ENCODE peak calls at places on chromosome 12, in four cellular contexts. H, P, V and C are unnamed samples.

GRCh38 chr12:128267651-128268347 is 829 bp downstream of the TMEM132C start:
- DNase-seq in V (no peak), H (no peak), P (no peak), C (no peak)

GRCh38 chr12:67893003-67893402 is 96.2 kb upstream of the IFNG-AS1 start:
- DNase-seq in H (no peak), P (no peak), V (no peak), C (no peak)

GRCh38 chr12:123106640-123107359 is 44.1 kb downstream of the PITPNM2 start:
- DNase-seq in H (no peak), V (no peak), P (no peak), C (no peak)

GRCh38 chr12:108865169-108865568 is 7.8 kb upstream of the SSH1 start:
- DNase-seq in V (no peak), P (no peak), H (no peak), C (no peak)

GRCh38 chr12:132300789-132301722 is 28.3 kb downstream of the GALNT9 start:
- DNase-seq in V (no peak), H (no peak), P (no peak), C (no peak)

GRCh38 chr12:53052419-53053222 is 2.8 kb downstream of the TNS2 start:
- DNase-seq in H (peak), V (peak), P (no peak), C (no peak)

GRCh38 chr12:118513554-118513953 is 137.2 kb downstream of the SUDS3 start:
- DNase-seq in V (no peak), P (no peak), H (no peak), C (no peak)

GRCh38 chr12:106711316-106711715 is 63.2 kb upstream of the RIC8B start:
- DNase-seq in P (no peak), V (no peak), H (no peak), C (no peak)

GRCh38 chr12:121392325-121392716 is 7.6 kb upstream of the RNF34 start:
- DNase-seq in H (no peak), V (no peak), P (no peak), C (no peak)

GRCh38 chr12:52243264-52243773 is 10.3 kb downstream of the KRT7 start:
- DNase-seq in V (no peak), P (no peak), H (no peak), C (peak)

GRCh38 chr12:65651060-65651459 is 173.2 kb upstream of the HMGA2 start:
- DNase-seq in P (no peak), H (no peak), V (no peak), C (no peak)

GRCh38 chr12:85468356-85469157 is 188.5 kb downstream of the ALX1 start:
- DNase-seq in P (no peak), H (peak), V (peak), C (peak)

GRCh38 chr12:109592195-109592904 is 18.8 kb downstream of the MVK start:
- DNase-seq in P (no peak), H (no peak), V (no peak), C (no peak)

GRCh38 chr12:182381-182883 is 31.5 kb downstream of the SLC6A12 start:
- DNase-seq in H (peak), V (peak), P (no peak), C (peak)

GRCh38 chr12:63948211-63948610 is 103.7 kb downstream of the SRGAP1 start:
- DNase-seq in P (no peak), V (no peak), H (no peak), C (no peak)

GRCh38 chr12:46858368-46858767 is 32.6 kb upstream of the SLC38A4 start:
- DNase-seq in P (no peak), V (no peak), H (no peak), C (no peak)

GRCh38 chr12:58419905-58420304 is 478.5 kb downstream of the ATP23 start:
- DNase-seq in V (no peak), H (no peak), P (no peak), C (no peak)

GRCh38 chr12:51246254-51246853 is 7.7 kb downstream of the DAZAP2 start:
- DNase-seq in H (peak), P (no peak), V (peak), C (peak)

GRCh38 chr12:49647280-49647679 is 23.9 kb downstream of the PRPF40B start:
- DNase-seq in P (no peak), H (no peak), V (no peak), C (no peak)

GRCh38 chr12:116265361-116266128 is 11.9 kb downstream of the MED13L start:
- DNase-seq in P (no peak), H (peak), V (no peak), C (no peak)

GRCh38 chr12:5280091-5280490 is 151.8 kb upstream of the NTF3 start:
- DNase-seq in H (no peak), P (no peak), V (no peak), C (no peak)

GRCh38 chr12:40650038-40650704 is 42.1 kb upstream of the CNTN1 start:
- DNase-seq in P (no peak), V (no peak), H (no peak), C (no peak)

GRCh38 chr12:1576410-1577240 is 17.8 kb downstream of the FBXL14 start:
- DNase-seq in P (no peak), H (peak), V (peak), C (peak)

GRCh38 chr12:57377103-57377840 is 53.6 kb downstream of the R3HDM2 start:
- DNase-seq in H (no peak), V (no peak), P (no peak), C (no peak)

GRCh38 chr12:46468159-46468558 is 95.6 kb upstream of the SLC38A2 start:
- DNase-seq in H (no peak), P (no peak), V (no peak), C (no peak)

GRCh38 chr12:108666326-108666995 is 32.8 kb upstream of the SELPLG start:
- DNase-seq in P (no peak), V (no peak), H (peak), C (peak)

GRCh38 chr12:6646276-6647082 is 753 bp downstream of the ACRBP start:
- DNase-seq in H (no peak), P (no peak), V (no peak), C (no peak)

GRCh38 chr12:121894633-121895032 is 6.0 kb downstream of the PSMD9 start:
- DNase-seq in H (no peak), P (no peak), V (no peak), C (peak)

GRCh38 chr12:95626854-95627253 is 75.6 kb upstream of the USP44 start:
- DNase-seq in H (no peak), P (no peak), V (no peak), C (no peak)

GRCh38 chr12:43655586-43655985 is 103.0 kb downstream of the PUS7L start:
- DNase-seq in H (peak), V (no peak), P (no peak), C (no peak)